ENCODE peak calls at places on chromosome 7, in nine cellular contexts. I, R, Q, E, O, H, L, S and N are unnamed samples.

GRCh38 chr7:147081117-147081516 is 964.5 kb downstream of the CNTNAP2 start:
- DNase-seq in I (no peak), R (no peak), Q (no peak), E (no peak), O (no peak), H (no peak), L (no peak), S (no peak), N (no peak)

GRCh38 chr7:151904270-151904669 is 27.4 kb upstream of the PRKAG2 start:
- DNase-seq in I (no peak), R (no peak), Q (no peak), E (no peak), O (no peak), H (no peak), L (no peak), S (no peak), N (no peak)

GRCh38 chr7:35026154-35026553 is 11.1 kb downstream of the DPY19L1 start:
- DNase-seq in I (no peak), R (no peak), Q (no peak), E (no peak), O (no peak), H (no peak), L (no peak), S (no peak), N (no peak)

GRCh38 chr7:128781851-128782250 is 6.3 kb upstream of the OPN1SW start:
- DNase-seq in I (no peak), R (no peak), Q (no peak), E (no peak), O (no peak), H (no peak), L (no peak), S (no peak), N (no peak)

GRCh38 chr7:69166979-69167516 is 431.2 kb upstream of the AUTS2 start:
- DNase-seq in I (no peak), R (no peak), Q (no peak), E (no peak), O (no peak), H (no peak), L (no peak), S (no peak), N (no peak)

GRCh38 chr7:41425926-41426325 is 277.0 kb downstream of the INHBA start:
- DNase-seq in I (no peak), R (no peak), Q (no peak), E (no peak), O (no peak), H (peak), L (no peak), S (no peak), N (no peak)

GRCh38 chr7:97731736-97732370 is at the start of gene TAC1:
- DNase-seq in I (no peak), R (peak), Q (no peak), E (peak), O (no peak), H (no peak), L (no peak), S (no peak), N (no peak)

GRCh38 chr7:139044813-139045794 is 9.3 kb upstream of the ZC3HAV1L start:
- DNase-seq in I (no peak), R (no peak), Q (peak), E (no peak), O (no peak), H (no peak), L (no peak), S (no peak), N (no peak)

GRCh38 chr7:151366872-151367207 is 25.2 kb downstream of the NUB1 start:
- DNase-seq in I (no peak), R (no peak), Q (no peak), E (no peak), O (no peak), H (peak), L (no peak), S (no peak), N (no peak)

GRCh38 chr7:100467638-100468373 is 3.7 kb upstream of the SPACDR start:
- DNase-seq in I (no peak), R (no peak), Q (no peak), E (no peak), O (no peak), H (no peak), L (no peak), S (no peak), N (no peak)

GRCh38 chr7:156327474-156327873 is 313.1 kb upstream of the RNF32 start:
- DNase-seq in I (no peak), R (no peak), Q (no peak), E (no peak), O (no peak), H (no peak), L (no peak), S (no peak), N (no peak)

GRCh38 chr7:68276725-68277124 is 1280.1 kb downstream of the TYW1 start:
- DNase-seq in I (no peak), R (no peak), Q (no peak), E (no peak), O (no peak), H (no peak), L (no peak), S (no peak), N (no peak)

GRCh38 chr7:27940341-27940740 is 200.4 kb downstream of the TAX1BP1 start:
- DNase-seq in I (no peak), R (no peak), Q (no peak), E (no peak), O (no peak), H (no peak), L (no peak), S (no peak), N (no peak)

GRCh38 chr7:148761499-148762278 is 63.0 kb downstream of the CUL1 start:
- DNase-seq in I (no peak), R (no peak), Q (no peak), E (no peak), O (no peak), H (no peak), L (no peak), S (no peak), N (no peak)

GRCh38 chr7:141071260-141071854 is 2.5 kb upstream of the TMEM178B start:
- DNase-seq in I (no peak), R (peak), Q (peak), E (peak), O (peak), H (no peak), L (peak), S (no peak), N (no peak)

GRCh38 chr7:70406419-70407189 is 725.3 kb upstream of the GALNT17 start:
- DNase-seq in I (no peak), R (peak), Q (no peak), E (no peak), O (no peak), H (no peak), L (no peak), S (no peak), N (no peak)

DNA sequence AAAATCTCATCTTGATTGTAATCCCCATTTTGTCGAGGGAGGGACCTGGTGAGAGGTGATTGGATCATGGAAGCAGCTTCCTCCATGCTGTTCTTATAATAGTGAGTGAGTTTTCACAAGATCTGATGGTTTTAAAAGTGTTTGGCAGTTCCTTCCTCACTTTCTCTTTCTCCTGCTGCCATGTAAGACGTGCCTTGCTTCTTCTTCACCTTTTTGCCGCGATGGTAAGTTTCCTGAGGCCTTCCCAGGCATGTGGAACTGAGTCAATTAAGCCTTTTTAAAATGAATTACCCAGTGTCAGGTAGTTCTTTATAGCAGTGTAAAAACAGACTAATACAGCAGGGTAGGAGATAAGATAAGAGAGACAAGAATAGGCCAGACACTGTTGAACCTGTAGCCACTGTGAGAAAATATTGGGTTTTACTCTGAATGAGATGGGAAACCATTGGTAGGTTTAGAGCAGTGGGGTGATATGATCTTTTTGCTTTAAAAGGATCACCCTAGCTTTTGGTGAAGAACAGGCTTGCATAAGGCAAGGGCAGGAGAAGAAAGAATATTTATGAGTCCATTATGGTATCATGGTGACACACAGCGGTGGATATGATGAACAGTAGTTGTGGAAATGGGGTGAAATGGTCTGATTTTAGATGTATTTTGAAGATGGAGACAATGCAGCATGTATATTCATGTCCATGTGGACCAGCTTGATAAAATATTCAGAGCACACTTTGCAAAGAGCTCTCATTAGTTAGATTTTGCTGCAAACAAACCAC is 11.5 kb downstream of the OR6B1 start:
- DNase-seq in I (no peak), R (no peak), Q (no peak), E (no peak), O (no peak), H (no peak), L (no peak), S (no peak), N (no peak)
- TF ChIP-seq CTCF in I (peak), R (no peak), Q (no peak), E (no peak), O (no peak), H (no peak), L (no peak), S (no peak), N (no peak)

DNA sequence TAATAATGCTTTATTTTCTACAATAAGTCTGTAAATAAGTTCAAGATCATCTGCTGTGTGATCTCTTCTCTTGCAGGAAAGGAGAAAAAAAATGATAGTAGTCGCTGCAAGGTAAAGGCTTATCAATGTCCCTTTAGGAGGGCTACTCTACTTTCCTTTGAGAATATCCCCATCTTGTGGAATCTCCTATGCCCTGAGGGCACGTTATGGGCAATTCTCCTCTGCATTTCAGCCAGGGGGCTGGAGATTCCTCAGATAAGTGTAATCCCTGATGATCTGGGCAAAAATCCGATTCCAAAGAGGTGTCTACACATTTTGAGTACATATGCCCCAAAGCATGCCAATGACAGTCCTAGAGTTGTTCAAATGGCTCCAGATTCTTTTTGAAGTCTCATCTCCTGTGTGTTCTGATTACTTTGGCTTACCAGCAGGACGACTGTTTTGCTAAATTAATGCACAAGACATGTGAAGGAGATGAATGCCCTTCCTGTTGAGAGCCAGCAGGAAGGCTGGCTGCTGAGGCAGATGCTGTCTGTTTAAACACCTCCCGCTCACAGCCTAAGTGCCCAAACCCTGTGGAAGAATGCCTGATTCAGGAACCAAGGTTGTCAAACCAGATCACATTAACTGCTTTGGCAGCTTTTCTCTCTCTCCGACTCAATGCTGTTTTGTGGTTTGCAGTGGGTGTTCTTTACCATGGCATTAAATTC is 171.2 kb upstream of the COL1A2 start:
- DNase-seq in I (no peak), R (peak), Q (peak), E (peak), O (peak), H (peak), L (no peak), S (no peak), N (no peak)
- TF ChIP-seq CTCF in I (peak), R (peak), Q (peak), E (peak), O (no peak), H (peak), L (no peak), S (no peak), N (no peak)

GRCh38 chr7:265998-266850 is 23.7 kb upstream of the FOXL3 start:
- DNase-seq in I (no peak), R (no peak), Q (no peak), E (no peak), O (no peak), H (no peak), L (no peak), S (no peak), N (no peak)
- TF ChIP-seq CTCF in I (no peak), R (no peak), Q (no peak), E (no peak), O (no peak), H (no peak), L (no peak), S (no peak), N (no peak)

GRCh38 chr7:18693401-18693800 is 197.9 kb downstream of the HDAC9 start:
- DNase-seq in I (no peak), R (peak), Q (peak), E (peak), O (peak), H (peak), L (no peak), S (no peak), N (no peak)
- TF ChIP-seq CTCF in I (peak), R (peak), Q (peak), E (peak), O (peak), H (peak), L (no peak), S (peak), N (no peak)

GRCh38 chr7:12686894-12687212 is 580 bp upstream of the ARL4A start:
- DNase-seq in I (no peak), R (no peak), Q (no peak), E (no peak), O (no peak), H (no peak), L (no peak), S (no peak), N (no peak)
- TF ChIP-seq CTCF in I (no peak), R (peak), Q (no peak), E (no peak), O (peak), H (no peak), L (peak), S (no peak), N (no peak)